ENCODE peak calls at places on chromosomes 3 and 15, in eight cellular contexts. One of them, this sample, is unnamed.

GRCh38 chr15:100206643-100207042 is 135.1 kb downstream of the ADAMTS17 start:
- DNase-seq in AG10803: no peak
- DNase-seq in iPS-NIHi11: peak
- DNase-seq in tibial artery: peak
- DNase-seq in HTR-8/SVneo: no peak
- DNase-seq in EL: no peak
- DNase-seq in SHP77: no peak
- DNase-seq in GM23248: no peak
- DNase-seq in this sample: no peak

GRCh38 chr3:139427283-139428060 is 38.0 kb upstream of the COPB2 start:
- DNase-seq in tibial artery: no peak
- DNase-seq in GM23248: peak
- DNase-seq in EL: peak
- DNase-seq in AG10803: peak
- DNase-seq in HTR-8/SVneo: peak
- DNase-seq in SHP77: peak
- DNase-seq in iPS-NIHi11: peak
- DNase-seq in this sample: peak

GRCh38 chr3:53252105-53252946 is 3.5 kb downstream of the TKT start:
- DNase-seq in SHP77: no peak
- DNase-seq in GM23248: no peak
- DNase-seq in iPS-NIHi11: peak
- DNase-seq in HTR-8/SVneo: no peak
- DNase-seq in EL: no peak
- DNase-seq in tibial artery: no peak
- DNase-seq in AG10803: no peak
- DNase-seq in this sample: peak

GRCh38 chr3:64355473-64355872 is 130.2 kb upstream of the PRICKLE2 start:
- DNase-seq in EL: peak
- DNase-seq in tibial artery: no peak
- DNase-seq in AG10803: peak
- DNase-seq in SHP77: no peak
- DNase-seq in GM23248: peak
- DNase-seq in HTR-8/SVneo: peak
- DNase-seq in iPS-NIHi11: peak
- DNase-seq in this sample: no peak

GRCh38 chr15:94000603-94001002 is 230.8 kb upstream of the MCTP2 start:
- DNase-seq in HTR-8/SVneo: no peak
- DNase-seq in GM23248: no peak
- DNase-seq in tibial artery: no peak
- DNase-seq in AG10803: no peak
- DNase-seq in EL: no peak
- DNase-seq in SHP77: no peak
- DNase-seq in iPS-NIHi11: no peak
- DNase-seq in this sample: no peak

GRCh38 chr3:65914032-65914739 is 124.5 kb downstream of the MAGI1 start:
- DNase-seq in tibial artery: no peak
- DNase-seq in EL: no peak
- DNase-seq in AG10803: no peak
- DNase-seq in SHP77: no peak
- DNase-seq in iPS-NIHi11: no peak
- DNase-seq in HTR-8/SVneo: no peak
- DNase-seq in GM23248: no peak
- DNase-seq in this sample: no peak

GRCh38 chr15:77014137-77015081 is 19.5 kb downstream of the PSTPIP1 start:
- DNase-seq in HTR-8/SVneo: no peak
- DNase-seq in tibial artery: no peak
- DNase-seq in iPS-NIHi11: no peak
- DNase-seq in SHP77: no peak
- DNase-seq in EL: no peak
- DNase-seq in AG10803: no peak
- DNase-seq in GM23248: no peak
- DNase-seq in this sample: peak

GRCh38 chr15:51775967-51776816 is 24.8 kb downstream of the TMOD2 start:
- DNase-seq in SHP77: peak
- DNase-seq in AG10803: peak
- DNase-seq in HTR-8/SVneo: peak
- DNase-seq in GM23248: peak
- DNase-seq in EL: peak
- DNase-seq in tibial artery: no peak
- DNase-seq in iPS-NIHi11: peak
- DNase-seq in this sample: peak

GRCh38 chr15:65028921-65029735 is at the start of gene MTFMT:
- DNase-seq in EL: peak
- DNase-seq in SHP77: peak
- DNase-seq in iPS-NIHi11: peak
- DNase-seq in tibial artery: peak
- DNase-seq in AG10803: peak
- DNase-seq in GM23248: peak
- DNase-seq in HTR-8/SVneo: peak
- DNase-seq in this sample: peak

GRCh38 chr3:170610321-170610884 is 24.5 kb upstream of the SLC7A14 start:
- DNase-seq in HTR-8/SVneo: no peak
- DNase-seq in tibial artery: no peak
- DNase-seq in AG10803: no peak
- DNase-seq in iPS-NIHi11: no peak
- DNase-seq in GM23248: peak
- DNase-seq in SHP77: no peak
- DNase-seq in EL: no peak
- DNase-seq in this sample: no peak

GRCh38 chr3:4231041-4231440 is 72.1 kb upstream of the SETMAR start:
- DNase-seq in SHP77: no peak
- DNase-seq in GM23248: no peak
- DNase-seq in tibial artery: no peak
- DNase-seq in HTR-8/SVneo: no peak
- DNase-seq in AG10803: no peak
- DNase-seq in iPS-NIHi11: no peak
- DNase-seq in EL: no peak
- DNase-seq in this sample: no peak

GRCh38 chr3:29319262-29319661 is 38.4 kb downstream of the RBMS3 start:
- DNase-seq in iPS-NIHi11: no peak
- DNase-seq in GM23248: no peak
- DNase-seq in AG10803: no peak
- DNase-seq in SHP77: no peak
- DNase-seq in EL: no peak
- DNase-seq in tibial artery: no peak
- DNase-seq in HTR-8/SVneo: no peak
- DNase-seq in this sample: peak

GRCh38 chr3:42063886-42064285 is 27.3 kb upstream of the TRAK1 start:
- DNase-seq in AG10803: peak
- DNase-seq in HTR-8/SVneo: no peak
- DNase-seq in tibial artery: no peak
- DNase-seq in GM23248: peak
- DNase-seq in SHP77: no peak
- DNase-seq in EL: peak
- DNase-seq in iPS-NIHi11: no peak
- DNase-seq in this sample: no peak

GRCh38 chr3:149579838-149580542 is 77.8 kb downstream of the WWTR1 start:
- DNase-seq in EL: peak
- DNase-seq in GM23248: peak
- DNase-seq in tibial artery: no peak
- DNase-seq in AG10803: peak
- DNase-seq in SHP77: no peak
- DNase-seq in iPS-NIHi11: no peak
- DNase-seq in HTR-8/SVneo: no peak
- DNase-seq in this sample: no peak

GRCh38 chr3:177448987-177449975 is 252.0 kb upstream of the TBL1XR1 start:
- DNase-seq in SHP77: no peak
- DNase-seq in EL: peak
- DNase-seq in iPS-NIHi11: no peak
- DNase-seq in GM23248: no peak
- DNase-seq in tibial artery: no peak
- DNase-seq in AG10803: no peak
- DNase-seq in HTR-8/SVneo: no peak
- DNase-seq in this sample: peak

GRCh38 chr15:49045691-49046112 is 544 bp downstream of the SECISBP2L start:
- DNase-seq in iPS-NIHi11: peak
- DNase-seq in EL: peak
- DNase-seq in HTR-8/SVneo: no peak
- DNase-seq in AG10803: peak
- DNase-seq in SHP77: no peak
- DNase-seq in tibial artery: no peak
- DNase-seq in GM23248: peak
- DNase-seq in this sample: peak

GRCh38 chr3:122973893-122974615 is 53.5 kb downstream of the SEMA5B start:
- DNase-seq in AG10803: no peak
- DNase-seq in tibial artery: no peak
- DNase-seq in EL: peak
- DNase-seq in iPS-NIHi11: no peak
- DNase-seq in GM23248: no peak
- DNase-seq in HTR-8/SVneo: no peak
- DNase-seq in SHP77: no peak
- DNase-seq in this sample: no peak